ENCODE peak calls at places on chromosomes 12 and 14, in eight cellular contexts. U, Q, A, D, Y, H, Z and P are unnamed samples.
A peak's percentile ranks its signal among the peaks of the same experiment; 100 is the strongest.

GRCh38 chr12:14611640-14612203 is 44.0 kb upstream of the PLBD1 start:
- DNase-seq in U (no peak), Q (no peak), A (no peak), D (no peak), Y (no peak), H (no peak), Z (no peak), P (no peak)

GRCh38 chr14:68466491-68466977 is 326.3 kb downstream of the ZFP36L1 start:
- DNase-seq in U (peak; percentile 95), Q (no peak), A (no peak), D (no peak), Y (peak; percentile 91), H (no peak), Z (no peak), P (no peak)

GRCh38 chr14:73878436-73878835 is 8.2 kb upstream of the ZNF410 start:
- DNase-seq in U (no peak), Q (no peak), A (no peak), D (no peak), Y (no peak), H (no peak), Z (no peak), P (no peak)

GRCh38 chr14:35533357-35534129 is 421 bp upstream of the INSM2 start:
- DNase-seq in U (peak; percentile 73), Q (no peak), A (no peak), D (peak; percentile 54), Y (peak; percentile 63), H (peak; percentile 62), Z (peak; percentile 91), P (peak; percentile 66)

GRCh38 chr12:55847603-55848329 is 5.0 kb upstream of the MMP19 start:
- DNase-seq in U (peak; percentile 43), Q (peak; percentile 99), A (peak; percentile 99), D (peak; percentile 50), Y (peak; percentile 91), H (peak; percentile 89), Z (no peak), P (peak; percentile 88)

GRCh38 chr12:40446385-40446784 is 221.6 kb downstream of the LRRK2 start:
- DNase-seq in U (peak; percentile 42), Q (no peak), A (no peak), D (no peak), Y (peak; percentile 17), H (no peak), Z (peak; percentile 28), P (no peak)

GRCh38 chr14:89813485-89814080 is 140.9 kb downstream of the EFCAB11 start:
- DNase-seq in U (no peak), Q (no peak), A (no peak), D (no peak), Y (no peak), H (no peak), Z (peak; percentile 42), P (no peak)

GRCh38 chr12:42281281-42281680 is 43.2 kb upstream of the YAF2 start:
- DNase-seq in U (no peak), Q (no peak), A (no peak), D (no peak), Y (no peak), H (no peak), Z (no peak), P (no peak)

GRCh38 chr12:68189766-68190700 is 30.5 kb upstream of the IFNG start:
- DNase-seq in U (no peak), Q (no peak), A (no peak), D (no peak), Y (peak; percentile 78), H (no peak), Z (no peak), P (no peak)

GRCh38 chr12:18430425-18431048 is 169.2 kb downstream of the PIK3C2G start:
- DNase-seq in U (peak; percentile 50), Q (no peak), A (peak; percentile 59), D (peak; percentile 67), Y (peak; percentile 38), H (no peak), Z (peak; percentile 72), P (no peak)

GRCh38 chr14:81826080-81826479 is 292.4 kb upstream of the SEL1L start:
- DNase-seq in U (no peak), Q (no peak), A (no peak), D (no peak), Y (no peak), H (no peak), Z (no peak), P (no peak)

GRCh38 chr12:6424848-6425247 is 19.9 kb upstream of the CD27 start:
- DNase-seq in U (no peak), Q (no peak), A (no peak), D (no peak), Y (no peak), H (no peak), Z (no peak), P (no peak)

GRCh38 chr14:78701246-78701645 is 531.1 kb downstream of the NRXN3 start:
- DNase-seq in U (no peak), Q (no peak), A (no peak), D (no peak), Y (no peak), H (no peak), Z (peak; percentile 4), P (no peak)

GRCh38 chr14:78704965-78705364 is 534.8 kb downstream of the NRXN3 start:
- DNase-seq in U (no peak), Q (no peak), A (no peak), D (no peak), Y (no peak), H (no peak), Z (no peak), P (no peak)

GRCh38 chr14:78697341-78697740 is 527.2 kb downstream of the NRXN3 start:
- DNase-seq in U (peak; percentile 36), Q (no peak), A (no peak), D (no peak), Y (peak; percentile 12), H (no peak), Z (peak; percentile 29), P (no peak)

GRCh38 chr14:78698991-78699390 is 528.8 kb downstream of the NRXN3 start:
- DNase-seq in U (no peak), Q (no peak), A (no peak), D (no peak), Y (no peak), H (no peak), Z (no peak), P (no peak)

DNA sequence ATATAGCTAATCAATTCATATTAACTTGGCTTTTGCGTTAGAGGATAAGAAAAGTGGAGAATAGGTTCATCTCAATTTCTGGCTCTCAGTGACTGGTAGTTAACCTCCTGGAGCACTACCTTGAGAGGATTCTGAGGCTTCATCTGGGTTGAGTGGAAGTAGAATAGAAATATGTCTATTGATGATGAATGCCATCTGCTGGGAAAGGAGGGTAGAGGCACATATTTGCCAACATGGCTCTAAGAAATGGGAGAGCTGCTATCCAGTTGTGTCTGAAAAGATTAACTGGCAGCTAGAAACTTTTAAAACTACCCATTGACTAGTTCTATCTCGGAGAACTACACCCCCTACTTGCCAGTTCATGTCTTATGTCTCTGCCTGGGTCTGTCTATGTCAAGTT is 530.1 kb downstream of the NRXN3 start:
- DNase-seq in U (peak; percentile 4), Q (no peak), A (no peak), D (no peak), Y (no peak), H (no peak), Z (no peak), P (no peak)
- TF ChIP-seq CTCF in U (no peak), Q (no peak), A (no peak), D (no peak), Y (peak; percentile 9), H (no peak), Z (no peak), P (no peak)

DNA sequence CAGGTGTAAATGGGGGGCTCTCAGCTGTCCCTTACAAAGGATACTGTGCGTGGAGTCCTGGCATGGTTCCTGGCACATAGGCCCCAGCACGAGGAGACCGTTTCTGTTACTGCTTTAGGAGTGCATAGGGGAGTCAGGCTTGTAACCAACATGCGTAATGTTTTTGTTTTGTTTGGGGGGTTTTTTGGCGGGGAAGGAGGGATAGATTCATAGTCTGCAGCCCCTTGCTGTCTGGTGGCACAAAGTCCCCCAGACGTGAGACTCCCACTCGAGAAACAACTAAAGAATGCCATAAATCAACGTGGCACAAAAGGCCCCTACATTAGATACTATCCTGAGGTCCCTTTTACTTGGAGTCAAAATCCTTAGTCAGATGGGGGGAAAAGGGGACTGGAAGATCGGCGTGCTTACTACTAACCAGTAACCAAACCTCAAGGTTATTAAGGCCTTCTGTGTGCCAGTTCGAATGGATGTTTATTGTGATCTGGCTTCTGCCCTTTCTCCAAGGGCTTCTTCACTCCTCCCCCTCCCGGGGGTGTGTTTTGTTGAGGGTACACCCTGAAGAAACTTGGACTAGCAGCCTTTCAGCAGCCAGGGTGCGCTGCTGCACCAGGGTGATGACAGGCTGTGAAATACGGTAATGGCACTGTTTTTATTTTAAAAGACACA is 873 bp downstream of the ISCU start:
- DNase-seq in U (peak; percentile 89), Q (peak; percentile 82), A (peak; percentile 90), D (peak; percentile 78), Y (peak; percentile 80), H (peak; percentile 86), Z (peak; percentile 82), P (peak; percentile 90)
- H3K4me1 ChIP-seq in U (peaks cover 36% of the 10 kb centered on the region), Q (no peaks in the 10 kb centered on the region), A (peaks cover 55% of the 10 kb centered on the region), D (peaks cover 17% of the 10 kb centered on the region), Y (peaks cover 30% of the 10 kb centered on the region), H (peaks cover 73% of the 10 kb centered on the region), Z (no peaks in the 10 kb centered on the region), P (peaks cover 40% of the 10 kb centered on the region)

DNA sequence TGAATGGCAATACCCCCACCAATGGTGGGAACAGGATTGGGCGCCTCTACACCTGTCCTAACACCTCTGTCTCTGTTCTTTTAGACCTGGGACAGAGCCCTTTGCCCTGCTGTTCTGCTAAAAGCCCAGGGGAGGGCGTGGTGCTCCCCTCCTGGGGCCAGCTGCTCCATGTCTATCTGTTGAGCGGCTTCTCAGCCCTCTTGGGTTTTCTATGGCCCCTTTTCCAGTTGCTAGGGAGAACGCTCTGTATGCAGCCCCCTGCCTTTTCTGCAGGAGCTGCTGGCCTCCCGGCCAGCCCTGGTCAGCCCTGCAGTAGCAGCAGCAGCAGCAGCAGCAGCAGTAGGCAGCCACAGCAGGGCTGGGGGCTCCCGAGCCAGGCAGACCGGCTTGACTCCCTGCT is 1.2 kb downstream of the RTL1 start:
- DNase-seq in U (peak; percentile 31), Q (no peak), A (peak; percentile 36), D (no peak), Y (no peak), H (no peak), Z (peak; percentile 32), P (no peak)
- TF ChIP-seq CTCF in U (peak; percentile 32), Q (no peak), A (no peak), D (no peak), Y (peak; percentile 34), H (no peak), Z (peak; percentile 21), P (no peak)

GRCh38 chr14:59360923-59361794 is 104.0 kb downstream of the GPR135 start:
- DNase-seq in U (peak; percentile 90), Q (peak; percentile 85), A (peak; percentile 81), D (peak; percentile 22), Y (peak; percentile 90), H (peak; percentile 77), Z (no peak), P (peak; percentile 82)
- H3K4me1 ChIP-seq in U (peaks cover 74% of the 10 kb centered on the region), Q (peaks cover 20% of the 10 kb centered on the region), A (peaks cover 79% of the 10 kb centered on the region), D (no peaks in the 10 kb centered on the region), Y (peaks cover 75% of the 10 kb centered on the region), H (peaks cover 67% of the 10 kb centered on the region), Z (peaks cover 60% of the 10 kb centered on the region), P (no peaks in the 10 kb centered on the region)